ENCODE peak calls at places on chromosomes 12 and 14, in five cellular contexts. One of them, this sample, is unnamed.

GRCh38 chr12:89597210-89597609 is 71.4 kb upstream of the POC1B start:
- DNase-seq in trophoblast cell: no peak
- DNase-seq in neuronal stem cell: no peak
- DNase-seq in H1: no peak
- DNase-seq in mesenchymal stem cell: no peak
- DNase-seq in this sample: no peak

GRCh38 chr12:75836533-75836932 is 195.0 kb downstream of the PHLDA1 start:
- DNase-seq in mesenchymal stem cell: no peak
- DNase-seq in H1: no peak
- DNase-seq in trophoblast cell: no peak
- DNase-seq in neuronal stem cell: no peak
- DNase-seq in this sample: no peak

GRCh38 chr14:51041117-51041531 is 53.8 kb downstream of the TRIM9 start:
- DNase-seq in mesenchymal stem cell: no peak
- DNase-seq in neuronal stem cell: no peak
- DNase-seq in trophoblast cell: no peak
- DNase-seq in H1: no peak
- DNase-seq in this sample: no peak

GRCh38 chr12:62260733-62261683 is 804 bp downstream of the USP15 start:
- DNase-seq in mesenchymal stem cell: peak
- DNase-seq in trophoblast cell: peak
- DNase-seq in H1: no peak
- DNase-seq in neuronal stem cell: peak
- DNase-seq in this sample: no peak

GRCh38 chr12:94012508-94013044 is 135.8 kb upstream of the PLXNC1 start:
- DNase-seq in H1: no peak
- DNase-seq in trophoblast cell: no peak
- DNase-seq in neuronal stem cell: no peak
- DNase-seq in mesenchymal stem cell: no peak
- DNase-seq in this sample: no peak

GRCh38 chr12:14258468-14258947 is 107.0 kb upstream of the ATF7IP start:
- DNase-seq in trophoblast cell: no peak
- DNase-seq in neuronal stem cell: no peak
- DNase-seq in H1: no peak
- DNase-seq in mesenchymal stem cell: no peak
- DNase-seq in this sample: no peak

GRCh38 chr14:66045572-66046021 is 440.6 kb upstream of the CCDC196 start:
- DNase-seq in mesenchymal stem cell: peak
- DNase-seq in trophoblast cell: peak
- DNase-seq in H1: no peak
- DNase-seq in neuronal stem cell: no peak
- DNase-seq in this sample: no peak

GRCh38 chr14:101008631-101009336 is 105.3 kb upstream of the RTL1 start:
- DNase-seq in mesenchymal stem cell: no peak
- DNase-seq in H1: no peak
- DNase-seq in trophoblast cell: no peak
- DNase-seq in neuronal stem cell: no peak
- DNase-seq in this sample: no peak

GRCh38 chr12:112107728-112108447 is 695 bp downstream of the NAA25 start:
- DNase-seq in neuronal stem cell: no peak
- DNase-seq in mesenchymal stem cell: peak
- DNase-seq in trophoblast cell: peak
- DNase-seq in H1: no peak
- DNase-seq in this sample: peak

GRCh38 chr12:22415342-22416309 is 81.1 kb upstream of the ST8SIA1 start:
- DNase-seq in mesenchymal stem cell: no peak
- DNase-seq in H1: no peak
- DNase-seq in trophoblast cell: no peak
- DNase-seq in neuronal stem cell: no peak
- DNase-seq in this sample: no peak

GRCh38 chr12:116714175-116714574 is 23.7 kb downstream of the SPRING1 start:
- DNase-seq in neuronal stem cell: no peak
- DNase-seq in trophoblast cell: no peak
- DNase-seq in H1: no peak
- DNase-seq in mesenchymal stem cell: peak
- DNase-seq in this sample: no peak

GRCh38 chr12:1130164-1130563 is 139.1 kb downstream of the ERC1 start:
- DNase-seq in neuronal stem cell: no peak
- DNase-seq in mesenchymal stem cell: no peak
- DNase-seq in H1: no peak
- DNase-seq in trophoblast cell: no peak
- DNase-seq in this sample: no peak

GRCh38 chr14:33669111-33669510 is 281.8 kb downstream of the EGLN3 start:
- DNase-seq in mesenchymal stem cell: no peak
- DNase-seq in H1: no peak
- DNase-seq in neuronal stem cell: no peak
- DNase-seq in trophoblast cell: no peak
- DNase-seq in this sample: no peak

GRCh38 chr14:104094709-104095425 is 9.4 kb downstream of the ASPG start:
- DNase-seq in mesenchymal stem cell: peak
- DNase-seq in neuronal stem cell: peak
- DNase-seq in trophoblast cell: peak
- DNase-seq in H1: peak
- DNase-seq in this sample: peak

GRCh38 chr14:63671987-63672386 is 30.3 kb upstream of the WDR89 start:
- DNase-seq in H1: no peak
- DNase-seq in neuronal stem cell: no peak
- DNase-seq in mesenchymal stem cell: no peak
- DNase-seq in trophoblast cell: no peak
- DNase-seq in this sample: no peak

GRCh38 chr12:6268484-6269157 is 41.9 kb upstream of the PLEKHG6 start:
- DNase-seq in trophoblast cell: no peak
- DNase-seq in H1: no peak
- DNase-seq in mesenchymal stem cell: no peak
- DNase-seq in neuronal stem cell: no peak
- DNase-seq in this sample: no peak

GRCh38 chr12:113289361-113289760 is 45.5 kb downstream of the SLC8B1 start:
- DNase-seq in trophoblast cell: no peak
- DNase-seq in neuronal stem cell: no peak
- DNase-seq in mesenchymal stem cell: no peak
- DNase-seq in H1: no peak
- DNase-seq in this sample: no peak
- H2BK12ac ChIP-seq in trophoblast cell: no peak
- H2BK12ac ChIP-seq in neuronal stem cell: no peak
- H2BK12ac ChIP-seq in mesenchymal stem cell: no peak
- H2BK12ac ChIP-seq in H1: no peak
- H2BK12ac ChIP-seq in this sample: no peak

GRCh38 chr12:15601210-15601800 is 187.9 kb downstream of the EPS8 start:
- DNase-seq in mesenchymal stem cell: peak
- DNase-seq in H1: no peak
- DNase-seq in neuronal stem cell: no peak
- DNase-seq in trophoblast cell: peak
- DNase-seq in this sample: no peak
- H2AFZ ChIP-seq in mesenchymal stem cell: no peak
- H2AFZ ChIP-seq in H1: no peak
- H2AFZ ChIP-seq in neuronal stem cell: peak
- H2AFZ ChIP-seq in trophoblast cell: no peak
- H2AFZ ChIP-seq in this sample: no peak

GRCh38 chr12:49037111-49037946 is 18.8 kb upstream of the PRKAG1 start:
- DNase-seq in trophoblast cell: no peak
- DNase-seq in H1: no peak
- DNase-seq in mesenchymal stem cell: no peak
- DNase-seq in neuronal stem cell: no peak
- DNase-seq in this sample: no peak

GRCh38 chr12:49038291-49038955 is 19.8 kb upstream of the PRKAG1 start:
- DNase-seq in mesenchymal stem cell: no peak
- DNase-seq in trophoblast cell: no peak
- DNase-seq in H1: no peak
- DNase-seq in neuronal stem cell: no peak
- DNase-seq in this sample: no peak

GRCh38 chr12:49039421-49040363 is 20.9 kb downstream of the KMT2D start:
- DNase-seq in mesenchymal stem cell: no peak
- DNase-seq in H1: no peak
- DNase-seq in trophoblast cell: no peak
- DNase-seq in neuronal stem cell: no peak
- DNase-seq in this sample: no peak

GRCh38 chr12:49036029-49036428 is 17.5 kb upstream of the PRKAG1 start:
- DNase-seq in H1: no peak
- DNase-seq in mesenchymal stem cell: no peak
- DNase-seq in trophoblast cell: no peak
- DNase-seq in neuronal stem cell: no peak
- DNase-seq in this sample: no peak

DNA sequence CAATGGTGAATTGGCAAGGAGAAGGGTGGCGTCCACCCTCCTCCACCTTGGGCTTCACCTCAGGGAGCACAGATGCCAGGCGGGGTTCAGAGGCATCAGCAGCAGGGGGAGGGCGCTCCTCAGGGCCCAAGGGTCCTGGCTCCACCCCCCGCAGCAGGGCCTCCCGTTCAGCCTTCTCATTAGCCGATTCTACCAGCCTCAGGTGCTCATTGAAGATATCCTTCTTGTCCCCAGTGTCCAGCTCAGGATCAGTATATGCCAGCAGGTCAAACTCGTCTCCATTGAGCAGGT is 19.3 kb upstream of the PRKAG1 start:
- DNase-seq in neuronal stem cell: no peak
- DNase-seq in H1: no peak
- DNase-seq in trophoblast cell: no peak
- DNase-seq in mesenchymal stem cell: no peak
- DNase-seq in this sample: no peak
- H2BK12ac ChIP-seq in neuronal stem cell: no peak
- H2BK12ac ChIP-seq in H1: no peak
- H2BK12ac ChIP-seq in trophoblast cell: no peak
- H2BK12ac ChIP-seq in mesenchymal stem cell: no peak
- H2BK12ac ChIP-seq in this sample: no peak

GRCh38 chr14:55098561-55098898 is 30.5 kb upstream of the LGALS3 start:
- DNase-seq in neuronal stem cell: no peak
- DNase-seq in H1: no peak
- DNase-seq in mesenchymal stem cell: no peak
- DNase-seq in trophoblast cell: no peak
- DNase-seq in this sample: no peak
- H2AFZ ChIP-seq in neuronal stem cell: no peak
- H2AFZ ChIP-seq in H1: no peak
- H2AFZ ChIP-seq in mesenchymal stem cell: no peak
- H2AFZ ChIP-seq in trophoblast cell: no peak
- H2AFZ ChIP-seq in this sample: no peak

DNA sequence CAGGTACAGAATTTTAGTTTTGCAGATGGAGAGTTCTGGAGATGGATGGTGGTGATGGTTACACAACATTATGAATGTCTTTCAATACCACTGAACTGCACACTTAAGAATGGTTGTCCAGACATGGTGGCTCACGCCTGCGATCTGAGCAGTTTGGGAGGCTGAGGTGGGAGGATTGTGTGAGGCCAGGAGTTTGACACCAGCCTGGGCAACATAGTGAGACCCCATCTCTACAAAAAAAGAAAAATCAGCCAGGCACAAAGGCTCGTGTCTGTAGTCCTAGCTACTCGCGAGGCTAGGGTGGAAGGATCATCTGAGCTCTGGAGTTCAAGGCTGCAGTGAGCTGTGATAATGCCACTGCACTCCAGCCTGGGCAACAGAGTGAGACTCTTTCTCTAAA is 8.1 kb upstream of the USP30 start:
- DNase-seq in trophoblast cell: no peak
- DNase-seq in neuronal stem cell: no peak
- DNase-seq in mesenchymal stem cell: no peak
- DNase-seq in H1: peak
- DNase-seq in this sample: no peak
- H2BK12ac ChIP-seq in trophoblast cell: no peak
- H2BK12ac ChIP-seq in neuronal stem cell: no peak
- H2BK12ac ChIP-seq in mesenchymal stem cell: no peak
- H2BK12ac ChIP-seq in H1: no peak
- H2BK12ac ChIP-seq in this sample: no peak

GRCh38 chr12:87280356-87280755 is 748.8 kb downstream of the C12orf50 start:
- DNase-seq in H1: no peak
- DNase-seq in neuronal stem cell: no peak
- DNase-seq in mesenchymal stem cell: no peak
- DNase-seq in trophoblast cell: no peak
- DNase-seq in this sample: no peak

GRCh38 chr12:87272846-87273245 is 756.4 kb downstream of the C12orf50 start:
- DNase-seq in H1: no peak
- DNase-seq in mesenchymal stem cell: no peak
- DNase-seq in trophoblast cell: no peak
- DNase-seq in neuronal stem cell: no peak
- DNase-seq in this sample: no peak

GRCh38 chr12:87270894-87271293 is 758.3 kb downstream of the C12orf50 start:
- DNase-seq in mesenchymal stem cell: no peak
- DNase-seq in trophoblast cell: peak
- DNase-seq in neuronal stem cell: peak
- DNase-seq in H1: no peak
- DNase-seq in this sample: no peak

DNA sequence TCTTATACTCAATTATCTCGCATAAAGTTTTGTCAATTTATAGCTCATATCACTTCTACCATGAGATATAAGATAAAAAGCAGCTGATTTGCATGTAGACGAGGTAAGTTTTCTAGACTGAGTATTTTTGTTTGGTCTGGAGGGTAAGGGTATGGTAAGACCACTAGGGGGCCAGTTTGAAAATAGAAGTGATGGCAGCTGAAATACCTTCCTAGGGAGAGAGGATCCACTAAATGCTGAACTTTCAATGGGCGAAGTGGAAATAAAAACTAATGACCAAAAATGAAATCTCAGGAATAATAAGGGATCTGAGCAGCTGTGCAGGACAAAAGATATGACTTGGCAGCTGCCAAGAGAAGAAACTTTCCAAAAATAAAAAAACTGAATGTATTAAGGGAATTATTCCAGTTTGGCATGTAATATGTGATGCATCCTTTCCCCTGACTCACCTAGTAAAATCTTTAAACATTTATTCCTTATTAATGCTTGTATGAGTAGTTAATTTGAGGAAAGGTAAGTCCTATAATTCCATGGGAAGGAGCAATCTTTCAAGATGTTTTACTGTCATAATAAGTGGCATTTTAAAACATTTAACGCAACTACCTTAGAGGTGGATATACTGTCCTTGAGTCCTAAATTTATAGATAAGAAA is 754.5 kb downstream of the C12orf50 start:
- DNase-seq in neuronal stem cell: no peak
- DNase-seq in H1: no peak
- DNase-seq in trophoblast cell: peak
- DNase-seq in mesenchymal stem cell: peak
- DNase-seq in this sample: peak
- H2AFZ ChIP-seq in neuronal stem cell: no peak
- H2AFZ ChIP-seq in H1: no peak
- H2AFZ ChIP-seq in trophoblast cell: no peak
- H2AFZ ChIP-seq in mesenchymal stem cell: no peak
- H2AFZ ChIP-seq in this sample: no peak

This sample was measured in H9.